ENCODE peak calls at places on chromosome 13, in ten cellular contexts. O is activated T-helper 1 cell treated with anti-CD3 and anti-CD28 coated beads, Interleukin-2, amount 50 U/mL, for 16 hours; R is head of caudate nucleus; B is RWPE1; W is CD8-positive, alpha-beta T cell; I is stimulated activated CD4-positive, alpha-beta T cell treated with anti-CD3 and anti-CD28 coated beads, Interleukin-15, amount 100 ng/mL, for 1 hour; H is activated naive CD8-positive, alpha-beta T cell treated with anti-CD3 and anti-CD28 coated beads, Interleukin-2, amount 50 U/mL, for 24 hours; L is hepatocyte; M is GM12892; N is activated CD4-positive, alpha-beta T cell treated with anti-CD3 and anti-CD28 coated beads for 1 hour. U is an unnamed sample.

GRCh38 chr13:97810152-97810551 is 143.3 kb upstream of the IPO5 start:
- DNase-seq in O (no peak), R (no peak), B (peak), W (no peak), I (no peak), H (no peak), L (peak), M (no peak), N (no peak), U (no peak)

GRCh38 chr13:91112878-91113277 is 234.6 kb upstream of the MIR17HG start:
- DNase-seq in O (no peak), R (no peak), B (no peak), W (no peak), I (no peak), H (no peak), L (no peak), M (no peak), N (no peak), U (no peak)

GRCh38 chr13:77919351-77920294 is 992 bp upstream of the EDNRB start:
- DNase-seq in O (no peak), R (peak), B (no peak), W (no peak), I (no peak), H (no peak), L (peak), M (no peak), N (no peak), U (no peak)

GRCh38 chr13:80881495-80882482 is 540.9 kb upstream of the SPRY2 start:
- DNase-seq in O (no peak), R (no peak), B (peak), W (no peak), I (no peak), H (no peak), L (peak), M (no peak), N (no peak), U (no peak)

GRCh38 chr13:61107989-61108388 is 307.7 kb downstream of the PCDH20 start:
- DNase-seq in O (no peak), R (no peak), B (no peak), W (no peak), I (no peak), H (no peak), L (no peak), M (no peak), N (no peak), U (no peak)

GRCh38 chr13:28753208-28753892 is 34.6 kb upstream of the SLC46A3 start:
- DNase-seq in O (no peak), R (no peak), B (peak), W (no peak), I (no peak), H (no peak), L (peak), M (no peak), N (no peak), U (no peak)

GRCh38 chr13:70338608-70339007 is 230.4 kb upstream of the KLHL1 start:
- DNase-seq in O (no peak), R (no peak), B (no peak), W (no peak), I (no peak), H (no peak), L (no peak), M (no peak), N (no peak), U (no peak)

GRCh38 chr13:78589206-78589605 is 14.1 kb downstream of the POU4F1 start:
- DNase-seq in O (no peak), R (no peak), B (peak), W (no peak), I (no peak), H (no peak), L (peak), M (no peak), N (no peak), U (no peak)

GRCh38 chr13:41546372-41547252 is 89.3 kb downstream of the RGCC start:
- DNase-seq in O (no peak), R (no peak), B (peak), W (no peak), I (no peak), H (peak), L (no peak), M (no peak), N (no peak), U (no peak)

GRCh38 chr13:51541037-51541436 is 43.2 kb upstream of the WDFY2 start:
- DNase-seq in O (no peak), R (no peak), B (no peak), W (no peak), I (no peak), H (no peak), L (peak), M (no peak), N (no peak), U (no peak)

GRCh38 chr13:113272791-113273190 is 24.2 kb upstream of the LAMP1 start:
- DNase-seq in O (no peak), R (no peak), B (no peak), W (no peak), I (no peak), H (no peak), L (no peak), M (no peak), N (no peak), U (no peak)

GRCh38 chr13:51643114-51643881 is 59.0 kb downstream of the WDFY2 start:
- DNase-seq in O (no peak), R (no peak), B (peak), W (no peak), I (no peak), H (no peak), L (no peak), M (no peak), N (no peak), U (no peak)

GRCh38 chr13:99386495-99386894 is 79.3 kb upstream of the GPR183 start:
- DNase-seq in O (no peak), R (no peak), B (no peak), W (peak), I (no peak), H (peak), L (no peak), M (no peak), N (no peak), U (no peak)

GRCh38 chr13:66234159-66234558 is 996.0 kb downstream of the PCDH9 start:
- DNase-seq in O (no peak), R (no peak), B (no peak), W (no peak), I (no peak), H (no peak), L (no peak), M (no peak), N (no peak), U (no peak)

GRCh38 chr13:80952158-80952557 is 611.2 kb upstream of the SPRY2 start:
- DNase-seq in O (no peak), R (no peak), B (no peak), W (no peak), I (no peak), H (no peak), L (no peak), M (no peak), N (no peak), U (no peak)

GRCh38 chr13:28339419-28339818 is 155.5 kb downstream of the FLT1 start:
- DNase-seq in O (no peak), R (no peak), B (no peak), W (no peak), I (no peak), H (no peak), L (no peak), M (no peak), N (no peak), U (no peak)

GRCh38 chr13:53357582-53357981 is 329.0 kb downstream of the OLFM4 start:
- DNase-seq in O (no peak), R (no peak), B (no peak), W (no peak), I (no peak), H (no peak), L (no peak), M (no peak), N (no peak), U (no peak)

GRCh38 chr13:20997301-20998061 is 63.9 kb downstream of the LATS2 start:
- DNase-seq in O (no peak), R (no peak), B (no peak), W (no peak), I (no peak), H (no peak), L (no peak), M (no peak), N (no peak), U (no peak)

GRCh38 chr13:91557328-91557727 is 158.9 kb downstream of the GPC5 start:
- DNase-seq in O (no peak), R (no peak), B (no peak), W (no peak), I (no peak), H (no peak), L (no peak), M (no peak), N (no peak), U (no peak)

GRCh38 chr13:99977334-99977911 is 4.2 kb upstream of the ZIC2 start:
- DNase-seq in O (no peak), R (no peak), B (no peak), W (no peak), I (no peak), H (no peak), L (no peak), M (no peak), N (no peak), U (no peak)

GRCh38 chr13:100659578-100659977 is 15.0 kb downstream of the TMTC4 start:
- DNase-seq in O (no peak), R (no peak), B (no peak), W (no peak), I (no peak), H (no peak), L (no peak), M (no peak), N (no peak), U (no peak)

GRCh38 chr13:99390601-99391000 is 83.4 kb upstream of the GPR183 start:
- DNase-seq in O (no peak), R (no peak), B (no peak), W (no peak), I (no peak), H (no peak), L (no peak), M (no peak), N (peak), U (no peak)

GRCh38 chr13:53783466-53783865 is 754.9 kb downstream of the OLFM4 start:
- DNase-seq in O (no peak), R (no peak), B (no peak), W (no peak), I (no peak), H (no peak), L (peak), M (no peak), N (no peak), U (no peak)

GRCh38 chr13:110498327-110498726 is 63.2 kb downstream of the RAB20 start:
- DNase-seq in O (no peak), R (no peak), B (no peak), W (no peak), I (no peak), H (no peak), L (no peak), M (no peak), N (no peak), U (no peak)

GRCh38 chr13:112968910-112969691 is at the start of gene MCF2L:
- DNase-seq in O (peak), R (no peak), B (no peak), W (peak), I (peak), H (peak), L (peak), M (no peak), N (peak), U (peak)

GRCh38 chr13:106098778-106099177 is 436.7 kb downstream of the EFNB2 start:
- DNase-seq in O (no peak), R (no peak), B (no peak), W (no peak), I (no peak), H (no peak), L (no peak), M (no peak), N (no peak), U (no peak)